ENCODE peak calls at places on chromosomes 3 and 15, in seven cellular contexts. Z is neuronal stem cell, Y is mesenchymal stem cell, B is IMR-90, L is trophoblast cell, A is mesendoderm, J is H1. M is an unnamed sample.
A peak's percentile ranks its signal among the peaks of the same experiment; 100 is the strongest.

GRCh38 chr15:74950078-74951000 is 6.2 kb downstream of the RPP25 start:
- DNase-seq in Z (peak; percentile 84), Y (peak; percentile 83), B (peak; percentile 67), L (peak; percentile 96), A (peak; percentile 92), J (no peak), M (peak; percentile 88)

GRCh38 chr3:13823692-13824091 is 56.2 kb downstream of the WNT7A start:
- DNase-seq in Z (no peak), Y (no peak), B (no peak), L (no peak), A (no peak), J (no peak), M (no peak)

GRCh38 chr3:144488927-144489326 is 517.3 kb downstream of the DIPK2A start:
- DNase-seq in Z (no peak), Y (no peak), B (no peak), L (no peak), A (no peak), J (no peak), M (no peak)

GRCh38 chr15:82750831-82751181 is 41.1 kb upstream of the AP3B2 start:
- DNase-seq in Z (no peak), Y (no peak), B (no peak), L (peak; percentile 39), A (no peak), J (no peak), M (no peak)

GRCh38 chr3:102106421-102107097 is 257.2 kb downstream of the NFKBIZ start:
- DNase-seq in Z (no peak), Y (no peak), B (peak; percentile 83), L (no peak), A (no peak), J (no peak), M (no peak)

GRCh38 chr3:10088256-10088655 is 19.8 kb downstream of the FANCD2OS start:
- DNase-seq in Z (no peak), Y (no peak), B (no peak), L (peak; percentile 58), A (no peak), J (no peak), M (no peak)

GRCh38 chr15:101445562-101446526 is 43.7 kb downstream of the PCSK6 start:
- DNase-seq in Z (no peak), Y (peak; percentile 93), B (peak; percentile 21), L (peak; percentile 61), A (no peak), J (no peak), M (no peak)

GRCh38 chr15:47587938-47588817 is 129.1 kb upstream of the SEMA6D start:
- DNase-seq in Z (no peak), Y (peak; percentile 68), B (no peak), L (no peak), A (peak; percentile 45), J (no peak), M (no peak)

GRCh38 chr3:156131799-156132198 is 11.4 kb downstream of the KCNAB1 start:
- DNase-seq in Z (no peak), Y (no peak), B (no peak), L (no peak), A (no peak), J (no peak), M (no peak)

GRCh38 chr15:29838352-29839010 is 16.2 kb upstream of the TJP1 start:
- DNase-seq in Z (no peak), Y (no peak), B (no peak), L (peak; percentile 21), A (no peak), J (no peak), M (no peak)

GRCh38 chr3:146414010-146414409 is 55.4 kb downstream of the PLSCR2 start:
- DNase-seq in Z (no peak), Y (no peak), B (no peak), L (no peak), A (no peak), J (no peak), M (no peak)

GRCh38 chr15:60070838-60071493 is 66.9 kb downstream of the FOXB1 start:
- DNase-seq in Z (no peak), Y (peak; percentile 40), B (peak; percentile 82), L (no peak), A (no peak), J (no peak), M (no peak)

GRCh38 chr3:72907851-72908620 is 20.2 kb downstream of the GXYLT2 start:
- DNase-seq in Z (no peak), Y (peak; percentile 44), B (peak; percentile 86), L (peak; percentile 18), A (no peak), J (no peak), M (no peak)

GRCh38 chr15:76057332-76058000 is 2.3 kb upstream of the TMEM266 start:
- DNase-seq in Z (peak; percentile 66), Y (peak; percentile 39), B (peak; percentile 22), L (peak; percentile 82), A (peak; percentile 82), J (no peak), M (no peak)

GRCh38 chr3:47394867-47395266 is 14.0 kb downstream of the PTPN23 start:
- DNase-seq in Z (no peak), Y (peak; percentile 59), B (peak; percentile 36), L (no peak), A (no peak), J (no peak), M (no peak)

GRCh38 chr3:32913790-32914446 is 37.5 kb upstream of the CCR4 start:
- DNase-seq in Z (no peak), Y (no peak), B (no peak), L (peak; percentile 50), A (no peak), J (no peak), M (no peak)

GRCh38 chr3:142586803-142587406 is 8.4 kb upstream of the ATR start:
- DNase-seq in Z (peak; percentile 58), Y (peak; percentile 79), B (peak; percentile 73), L (peak; percentile 96), A (peak; percentile 91), J (no peak), M (peak; percentile 43)

GRCh38 chr15:97566957-97567356 is 393.5 kb upstream of the ARRDC4 start:
- DNase-seq in Z (no peak), Y (no peak), B (no peak), L (peak; percentile 62), A (no peak), J (no peak), M (no peak)

GRCh38 chr15:57667171-57667924 is 39.2 kb upstream of the POLR2M start:
- DNase-seq in Z (no peak), Y (peak; percentile 70), B (peak; percentile 71), L (peak; percentile 78), A (peak; percentile 19), J (no peak), M (no peak)

GRCh38 chr3:106792716-106793115 is 584.5 kb upstream of the CCDC54 start:
- DNase-seq in Z (no peak), Y (peak; percentile 18), B (peak; percentile 23), L (no peak), A (no peak), J (no peak), M (no peak)

GRCh38 chr3:68972358-68972979 is 40.1 kb upstream of the TAFA4 start:
- DNase-seq in Z (peak; percentile 70), Y (peak; percentile 62), B (peak; percentile 51), L (peak; percentile 58), A (peak; percentile 88), J (peak; percentile 53), M (peak; percentile 83)

GRCh38 chr3:16406579-16406978 is 106.9 kb downstream of the RFTN1 start:
- DNase-seq in Z (no peak), Y (no peak), B (no peak), L (no peak), A (no peak), J (no peak), M (no peak)
- H3K4ac ChIP-seq in Z (no peak overlapping the region), Y (no peak overlapping the region), B (no peak overlapping the region), L (no peak overlapping the region), A (no peak overlapping the region), J (no peak overlapping the region), M (no peak overlapping the region)

GRCh38 chr3:141273700-141274410 is 42.2 kb downstream of the PXYLP1 start:
- DNase-seq in Z (no peak), Y (no peak), B (no peak), L (peak; percentile 34), A (no peak), J (no peak), M (no peak)
- H3K4ac ChIP-seq in Z (no peak overlapping the region), Y (no peak overlapping the region), B (no peak overlapping the region), L (no peak overlapping the region), A (no peak overlapping the region), J (no peak overlapping the region), M (no peak overlapping the region)

GRCh38 chr3:17158941-17159682 is 274.4 kb downstream of the PLCL2 start:
- DNase-seq in Z (no peak), Y (no peak), B (peak; percentile 12), L (no peak), A (no peak), J (no peak), M (no peak)

GRCh38 chr3:17157713-17158112 is 273.0 kb downstream of the PLCL2 start:
- DNase-seq in Z (no peak), Y (no peak), B (peak; percentile 57), L (no peak), A (no peak), J (no peak), M (no peak)

GRCh38 chr3:17162116-17162515 is 277.4 kb downstream of the PLCL2 start:
- DNase-seq in Z (no peak), Y (no peak), B (no peak), L (no peak), A (no peak), J (no peak), M (no peak)

GRCh38 chr3:17156864-17157263 is 272.1 kb downstream of the PLCL2 start:
- DNase-seq in Z (no peak), Y (no peak), B (no peak), L (no peak), A (no peak), J (no peak), M (no peak)

DNA sequence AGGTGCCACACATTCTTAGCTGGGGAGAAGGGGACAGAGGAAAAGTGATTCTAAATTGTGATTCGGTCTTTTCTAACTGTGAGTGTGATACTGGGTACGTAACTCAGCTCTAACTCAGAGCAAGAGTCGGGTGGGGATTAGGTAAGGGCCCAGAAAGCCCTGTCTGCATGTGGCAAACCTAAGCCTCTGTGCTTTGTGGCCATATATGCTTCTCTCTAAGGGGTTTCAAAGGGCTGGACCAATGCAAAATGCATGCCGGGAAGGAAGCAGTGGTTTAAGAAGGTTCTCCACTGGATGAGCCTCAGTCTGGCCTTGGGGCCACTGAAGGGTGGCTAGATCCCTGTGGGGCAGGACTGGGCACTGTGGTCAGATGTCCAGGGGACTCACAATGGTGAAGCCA is 275.8 kb downstream of the PLCL2 start:
- DNase-seq in Z (no peak), Y (no peak), B (no peak), L (no peak), A (no peak), J (no peak), M (no peak)
- H3K4ac ChIP-seq in Z (no peak overlapping the region), Y (no peak overlapping the region), B (no peak overlapping the region), L (no peak overlapping the region), A (no peak overlapping the region), J (no peak overlapping the region), M (no peak overlapping the region)

GRCh38 chr3:177468816-177469590 is 271.7 kb upstream of the TBL1XR1 start:
- DNase-seq in Z (no peak), Y (peak; percentile 53), B (peak; percentile 49), L (peak; percentile 73), A (peak; percentile 75), J (no peak), M (no peak)

GRCh38 chr3:177465243-177465642 is 268.0 kb upstream of the TBL1XR1 start:
- DNase-seq in Z (no peak), Y (no peak), B (no peak), L (no peak), A (no peak), J (no peak), M (no peak)

GRCh38 chr3:177468331-177468730 is 271.0 kb upstream of the TBL1XR1 start:
- DNase-seq in Z (no peak), Y (peak; percentile 50), B (peak; percentile 96), L (peak; percentile 85), A (peak; percentile 87), J (no peak), M (no peak)

GRCh38 chr3:177466076-177466475 is 268.8 kb upstream of the TBL1XR1 start:
- DNase-seq in Z (no peak), Y (no peak), B (no peak), L (peak; percentile 69), A (no peak), J (no peak), M (no peak)

GRCh38 chr3:177467268-177467985 is 270.1 kb upstream of the TBL1XR1 start:
- DNase-seq in Z (no peak), Y (no peak), B (no peak), L (no peak), A (no peak), J (no peak), M (no peak)
- H3K4ac ChIP-seq in Z (no peak overlapping the region), Y (no peak overlapping the region), B (peak overlapping the region; percentile 51), L (no peak overlapping the region), A (no peak overlapping the region), J (no peak overlapping the region), M (no peak overlapping the region)